ENCODE peak calls at places on chromosomes 7 and 10, in four cellular contexts. E is psoas muscle, T is HCT116, J is aorta. F is an unnamed sample.

GRCh38 chr7:66901941-66902843 is 18.8 kb upstream of the TMEM248 start:
- DNase-seq in E (no peak), T (no peak), J (no peak), F (no peak)

GRCh38 chr10:128549192-128549591 is 423.0 kb upstream of the MKI67 start:
- DNase-seq in E (no peak), T (no peak), J (no peak), F (no peak)

GRCh38 chr7:32298403-32299132 is 191.6 kb downstream of the LSM5 start:
- DNase-seq in E (no peak), T (no peak), J (no peak), F (no peak)

GRCh38 chr10:110069502-110069982 is 61.8 kb downstream of the ADD3 start:
- DNase-seq in E (no peak), T (no peak), J (no peak), F (no peak)

GRCh38 chr10:49055231-49055850 is 60.0 kb downstream of the VSTM4 start:
- DNase-seq in E (no peak), T (no peak), J (no peak), F (no peak)

GRCh38 chr7:69800495-69800894 is 202.2 kb downstream of the AUTS2 start:
- DNase-seq in E (no peak), T (no peak), J (no peak), F (no peak)

GRCh38 chr10:62938672-62939071 is 122.5 kb upstream of the EGR2 start:
- DNase-seq in E (no peak), T (no peak), J (no peak), F (no peak)

GRCh38 chr10:101321073-101321472 is 32.9 kb upstream of the BTRC start:
- DNase-seq in E (no peak), T (no peak), J (no peak), F (no peak)

GRCh38 chr10:79425074-79425532 is 20.3 kb downstream of the ZCCHC24 start:
- DNase-seq in E (no peak), T (no peak), J (no peak), F (no peak)

GRCh38 chr10:35696392-35696791 is 54.3 kb upstream of the FZD8 start:
- DNase-seq in E (no peak), T (no peak), J (no peak), F (no peak)

GRCh38 chr7:102834999-102835398 is 77.8 kb upstream of the LRRC17 start:
- DNase-seq in E (no peak), T (peak), J (no peak), F (no peak)

GRCh38 chr10:125720002-125720382 is 483 bp downstream of the EDRF1 start:
- DNase-seq in E (no peak), T (no peak), J (no peak), F (no peak)

GRCh38 chr7:27212587-27213149 is 12.8 kb upstream of the HOXA13 start:
- DNase-seq in E (no peak), T (no peak), J (no peak), F (no peak)

GRCh38 chr10:101814466-101815041 is 3.7 kb downstream of the OGA start:
- DNase-seq in E (no peak), T (no peak), J (no peak), F (no peak)

GRCh38 chr10:126630225-126630624 is 40.3 kb downstream of the C10orf90 start:
- DNase-seq in E (no peak), T (no peak), J (no peak), F (no peak)

GRCh38 chr7:24722386-24723177 is 34.7 kb downstream of the GSDME start:
- DNase-seq in E (no peak), T (no peak), J (no peak), F (no peak)

GRCh38 chr7:98831641-98832221 is 38.1 kb downstream of the TMEM130 start:
- DNase-seq in E (no peak), T (no peak), J (no peak), F (peak)

GRCh38 chr7:130844811-130845580 is 111.0 kb upstream of the KLF14 start:
- DNase-seq in E (peak), T (peak), J (no peak), F (no peak)

GRCh38 chr7:132291446-132291845 is 284.8 kb downstream of the PLXNA4 start:
- DNase-seq in E (no peak), T (no peak), J (no peak), F (no peak)

GRCh38 chr7:124720195-124720594 is 45.4 kb downstream of the GPR37 start:
- DNase-seq in E (no peak), T (no peak), J (no peak), F (no peak)

GRCh38 chr7:98872328-98872924 is 2.6 kb upstream of the TMEM130 start:
- DNase-seq in E (no peak), T (no peak), J (no peak), F (no peak)

GRCh38 chr10:77386833-77387232 is 250.8 kb downstream of the KCNMA1 start:
- DNase-seq in E (no peak), T (no peak), J (no peak), F (no peak)

GRCh38 chr10:60312818-60313588 is 76.7 kb downstream of the ANK3 start:
- DNase-seq in E (no peak), T (peak), J (no peak), F (no peak)

GRCh38 chr10:119217937-119218579 is 10.7 kb downstream of the GRK5 start:
- DNase-seq in E (no peak), T (no peak), J (no peak), F (no peak)

GRCh38 chr7:113013761-113014449 is 72.7 kb downstream of the GPR85 start:
- DNase-seq in E (no peak), T (no peak), J (no peak), F (no peak)

GRCh38 chr7:30764030-30764991 is 6.9 kb upstream of the MINDY4 start:
- DNase-seq in E (no peak), T (no peak), J (no peak), F (no peak)

GRCh38 chr7:16960566-16960965 is 78.8 kb upstream of the AGR3 start:
- DNase-seq in E (no peak), T (no peak), J (no peak), F (no peak)

GRCh38 chr7:74365320-74366022 is 76.3 kb downstream of the CLIP2 start:
- DNase-seq in E (peak), T (peak), J (peak), F (no peak)

GRCh38 chr10:72704117-72704516 is 12.2 kb downstream of the MCU start:
- DNase-seq in E (no peak), T (no peak), J (no peak), F (no peak)

GRCh38 chr10:102633282-102633681 is 11.0 kb upstream of the TRIM8 start:
- DNase-seq in E (peak), T (no peak), J (peak), F (no peak)

GRCh38 chr7:113986216-113986615 is 67.4 kb upstream of the PPP1R3A start:
- DNase-seq in E (no peak), T (no peak), J (no peak), F (no peak)

GRCh38 chr7:135798104-135798503 is 49.5 kb upstream of the FAM180A start:
- DNase-seq in E (no peak), T (no peak), J (no peak), F (no peak)

GRCh38 chr7:18497082-18497481 is 1.5 kb downstream of the HDAC9 start:
- DNase-seq in E (no peak), T (no peak), J (no peak), F (no peak)

GRCh38 chr10:3972460-3973366 is 187.7 kb upstream of the KLF6 start:
- DNase-seq in E (no peak), T (no peak), J (no peak), F (no peak)

GRCh38 chr7:116258734-116259133 is 48.4 kb downstream of the TES start:
- DNase-seq in E (no peak), T (peak), J (no peak), F (no peak)

GRCh38 chr10:75049316-75050285 is 61.9 kb upstream of the SAMD8 start:
- DNase-seq in E (no peak), T (no peak), J (no peak), F (no peak)

F was measured in stimulated activated CD8-positive, alpha-beta memory T cell treated with anti-CD3 and anti-CD28 coated beads, Interleukin-4, amount 100 ng/mL, for 1 hour.